ENCODE peak calls at places on chromosomes 4 and X, in eight cellular contexts. L is upper lobe of left lung, Z is esophagus muscularis mucosa, I is HCT116, G is IMR-90, W is sigmoid colon, H is uterus, Y is endothelial cell of umbilical vein. R is an unnamed sample.

GRCh38 chrX:64394874-64395567 is at the start of gene MTMR8:
- DNase-seq in Y (peak), L (peak), I (peak), Z (peak), H (peak), G (no peak), W (peak), R (peak)

GRCh38 chr4:55347610-55348228 is 1.7 kb downstream of the SRD5A3 start:
- DNase-seq in I (no peak), W (no peak), L (no peak), H (no peak), Z (no peak), Y (no peak), G (no peak), R (no peak)

GRCh38 chrX:15469613-15470012 is 23.5 kb downstream of the PIR start:
- DNase-seq in L (no peak), Z (no peak), W (no peak), I (no peak), H (no peak), Y (no peak), G (no peak), R (no peak)

GRCh38 chr4:123884922-123885321 is 488.3 kb downstream of the SPRY1 start:
- DNase-seq in I (no peak), Y (no peak), H (no peak), G (no peak), L (no peak), W (no peak), Z (no peak), R (no peak)

GRCh38 chr4:61301285-61301684 is 101.2 kb downstream of the ADGRL3 start:
- DNase-seq in G (no peak), Z (no peak), Y (no peak), W (no peak), I (no peak), H (no peak), L (no peak), R (no peak)

GRCh38 chrX:68504237-68504636 is 5.4 kb downstream of the YIPF6 start:
- DNase-seq in L (no peak), W (no peak), G (peak), I (no peak), Y (peak), Z (no peak), H (no peak), R (no peak)

GRCh38 chr4:173448557-173448918 is 49.6 kb upstream of the SCRG1 start:
- DNase-seq in Y (no peak), G (peak), I (no peak), Z (no peak), W (no peak), H (no peak), L (no peak), R (no peak)

GRCh38 chr4:69781458-69782418 is 21.3 kb upstream of the SULT1B1 start:
- DNase-seq in H (no peak), I (no peak), L (no peak), W (no peak), Z (no peak), Y (no peak), G (no peak), R (no peak)

GRCh38 chr4:48490012-48490679 is at the start of gene ZAR1:
- DNase-seq in W (no peak), G (no peak), H (no peak), Z (no peak), Y (no peak), L (no peak), I (no peak), R (no peak)

GRCh38 chr4:136939781-136940180 is 592.5 kb downstream of the PCDH18 start:
- DNase-seq in I (no peak), H (no peak), L (no peak), Z (no peak), Y (no peak), W (no peak), G (no peak), R (no peak)

GRCh38 chr4:143417679-143418403 is 81.2 kb downstream of the GAB1 start:
- DNase-seq in W (no peak), I (no peak), Y (no peak), H (no peak), G (no peak), L (no peak), Z (no peak), R (no peak)
- TF ChIP-seq POLR2A in W (no peak), I (no peak), Y (no peak), H (no peak), G (no peak), L (no peak), Z (no peak), R (no peak)

DNA sequence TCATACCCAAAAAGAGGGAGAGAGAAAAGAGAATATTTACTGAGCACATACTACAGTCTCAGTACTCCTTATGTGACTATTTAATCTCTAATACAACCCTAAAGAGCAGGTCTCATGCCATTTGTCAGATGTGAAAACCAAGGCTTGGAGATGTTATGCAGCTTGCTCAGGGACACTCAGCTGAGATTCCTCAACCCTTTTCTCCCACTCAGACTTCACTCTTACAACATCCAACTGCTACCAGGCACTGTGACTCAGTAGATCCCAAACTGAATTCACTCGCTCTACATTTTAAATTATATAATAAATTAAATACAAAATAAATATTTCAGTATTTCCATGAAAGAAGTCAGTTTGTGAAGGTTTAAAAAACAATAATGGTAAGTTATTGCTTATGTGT is 53.7 kb downstream of the TSPAN5 start:
- DNase-seq in Y (no peak), Z (no peak), W (no peak), I (no peak), H (no peak), G (no peak), L (no peak), R (no peak)
- TF ChIP-seq CTCF in Y (no peak), Z (no peak), W (no peak), I (no peak), H (no peak), G (no peak), L (no peak), R (no peak)

DNA sequence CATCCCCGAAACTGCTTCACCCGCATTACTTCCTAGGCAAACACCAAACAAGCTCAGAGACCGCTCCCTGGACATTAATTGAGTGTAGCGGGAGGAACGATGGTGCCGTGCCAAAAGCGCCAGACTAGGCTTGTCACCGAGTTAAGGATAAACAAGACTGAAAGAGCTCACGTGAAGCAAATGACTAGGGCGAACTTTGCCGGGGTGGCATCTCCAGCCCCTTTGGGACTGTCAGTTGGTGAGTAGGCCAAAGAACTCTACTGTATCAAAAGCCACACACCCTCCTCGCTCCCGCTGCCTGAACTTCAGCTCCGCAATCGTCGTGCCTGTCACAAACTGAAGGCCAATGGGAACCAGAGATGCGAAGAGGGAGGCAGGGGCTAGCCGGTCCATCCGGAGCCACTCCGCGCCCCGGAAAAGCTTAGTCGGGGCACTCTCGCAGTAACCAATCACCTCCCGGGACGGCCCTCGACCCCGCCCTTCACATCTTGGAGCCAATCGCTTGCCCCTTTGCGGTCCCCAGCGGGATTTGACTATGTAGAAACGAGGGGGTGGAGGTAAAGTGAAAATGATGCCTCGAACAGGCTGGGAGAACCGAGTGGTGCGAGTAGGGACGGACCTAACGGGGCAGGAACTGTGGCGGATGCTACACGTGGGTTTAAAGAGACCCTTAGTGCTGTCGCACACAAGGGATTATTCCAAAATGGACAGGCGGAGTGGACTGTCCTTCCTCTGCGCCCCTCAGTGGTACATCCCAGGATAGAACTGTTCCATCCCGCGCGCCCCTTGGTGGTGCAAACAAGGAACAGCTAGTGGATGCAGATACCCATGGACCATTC is 37.0 kb upstream of the FAM156A start:
- DNase-seq in W (peak), G (peak), Z (peak), Y (peak), I (peak), L (peak), H (peak), R (peak)
- TF ChIP-seq POLR2A in W (no peak), G (no peak), Z (no peak), Y (no peak), I (no peak), L (no peak), H (no peak), R (peak)

DNA sequence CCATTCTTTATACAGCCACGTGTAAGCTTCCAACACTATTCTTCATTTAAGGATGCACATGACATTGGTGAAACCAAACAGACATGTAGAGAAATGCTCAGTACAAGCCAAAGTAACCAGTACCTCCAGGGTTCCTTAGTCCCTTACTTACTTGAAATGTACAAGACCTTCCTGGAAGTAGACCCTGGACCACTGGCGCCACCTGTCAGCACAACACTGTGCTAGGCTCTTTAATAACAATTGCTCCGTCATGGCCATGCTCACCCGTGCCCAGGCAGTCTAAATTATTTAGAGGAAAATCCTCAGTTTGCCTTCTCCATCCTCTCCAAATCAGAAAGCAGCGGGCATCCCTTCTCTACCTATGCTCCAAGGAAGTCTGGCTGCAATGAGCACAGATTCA is 52.7 kb downstream of the ADGRA3 start:
- DNase-seq in W (no peak), Z (no peak), Y (no peak), I (no peak), L (no peak), G (no peak), H (no peak), R (no peak)
- TF ChIP-seq CTCF in W (no peak), Z (no peak), Y (no peak), I (peak), L (no peak), G (no peak), H (no peak), R (no peak)

DNA sequence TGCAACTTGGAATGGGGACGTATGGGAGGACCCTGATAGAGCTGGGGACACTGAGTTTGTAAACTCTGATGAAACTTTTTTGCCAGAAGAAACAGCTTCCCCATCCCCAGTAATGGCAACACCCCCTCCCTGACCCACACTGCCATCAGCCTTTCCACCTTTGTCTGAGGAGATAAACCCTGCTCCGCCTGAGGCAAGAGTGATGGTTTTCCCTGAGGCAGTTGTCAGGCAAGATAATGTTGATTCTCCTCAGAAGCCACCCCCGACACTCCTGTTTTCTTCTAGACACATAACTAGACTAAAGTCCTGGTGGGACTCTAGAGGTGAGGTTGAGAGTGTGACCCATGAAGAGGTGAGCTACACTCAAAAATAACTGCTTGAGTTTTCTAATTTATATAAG is 71.9 kb upstream of the STK26 start:
- DNase-seq in L (no peak), Z (no peak), H (no peak), G (no peak), Y (no peak), I (no peak), W (no peak), R (no peak)
- TF ChIP-seq POLR2A in L (no peak), Z (no peak), H (no peak), G (no peak), Y (no peak), I (no peak), W (no peak), R (no peak)

GRCh38 chr4:121338506-121338905 is 42.3 kb downstream of the QRFPR start:
- DNase-seq in G (no peak), I (no peak), Z (no peak), Y (no peak), H (no peak), L (no peak), W (no peak), R (no peak)

GRCh38 chr4:121340247-121340646 is 40.6 kb downstream of the QRFPR start:
- DNase-seq in G (no peak), W (no peak), L (no peak), H (no peak), I (no peak), Z (no peak), Y (no peak), R (no peak)

GRCh38 chr4:121339824-121340223 is 41.0 kb downstream of the QRFPR start:
- DNase-seq in G (no peak), W (no peak), Y (no peak), H (no peak), I (no peak), L (no peak), Z (no peak), R (no peak)

GRCh38 chr4:121339307-121339706 is 41.5 kb downstream of the QRFPR start:
- DNase-seq in I (no peak), Y (no peak), W (no peak), H (no peak), L (no peak), G (no peak), Z (no peak), R (no peak)

DNA sequence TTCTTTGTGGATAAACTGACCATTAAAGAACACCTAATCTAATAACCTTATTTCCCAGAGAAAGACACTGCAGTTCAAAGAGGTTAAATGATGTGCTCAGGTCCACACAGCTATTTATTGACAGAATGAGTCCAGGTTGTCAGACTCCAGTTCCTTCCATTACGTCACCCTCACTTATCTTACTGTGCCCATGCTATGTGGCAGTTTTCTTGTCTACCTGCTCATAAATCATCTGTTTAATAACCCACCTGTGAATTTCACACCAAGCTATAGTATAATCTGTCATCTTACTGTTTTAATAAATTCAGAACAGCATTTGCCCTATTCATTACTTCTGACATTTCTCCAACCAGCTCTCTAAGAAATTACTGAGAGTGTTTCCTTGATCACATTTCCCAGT is 36.7 kb downstream of the QRFPR start:
- DNase-seq in W (no peak), L (no peak), Y (no peak), G (no peak), Z (no peak), I (no peak), H (no peak), R (no peak)
- TF ChIP-seq CTCF in W (no peak), L (no peak), Y (no peak), G (no peak), Z (no peak), I (no peak), H (no peak), R (no peak)

DNA sequence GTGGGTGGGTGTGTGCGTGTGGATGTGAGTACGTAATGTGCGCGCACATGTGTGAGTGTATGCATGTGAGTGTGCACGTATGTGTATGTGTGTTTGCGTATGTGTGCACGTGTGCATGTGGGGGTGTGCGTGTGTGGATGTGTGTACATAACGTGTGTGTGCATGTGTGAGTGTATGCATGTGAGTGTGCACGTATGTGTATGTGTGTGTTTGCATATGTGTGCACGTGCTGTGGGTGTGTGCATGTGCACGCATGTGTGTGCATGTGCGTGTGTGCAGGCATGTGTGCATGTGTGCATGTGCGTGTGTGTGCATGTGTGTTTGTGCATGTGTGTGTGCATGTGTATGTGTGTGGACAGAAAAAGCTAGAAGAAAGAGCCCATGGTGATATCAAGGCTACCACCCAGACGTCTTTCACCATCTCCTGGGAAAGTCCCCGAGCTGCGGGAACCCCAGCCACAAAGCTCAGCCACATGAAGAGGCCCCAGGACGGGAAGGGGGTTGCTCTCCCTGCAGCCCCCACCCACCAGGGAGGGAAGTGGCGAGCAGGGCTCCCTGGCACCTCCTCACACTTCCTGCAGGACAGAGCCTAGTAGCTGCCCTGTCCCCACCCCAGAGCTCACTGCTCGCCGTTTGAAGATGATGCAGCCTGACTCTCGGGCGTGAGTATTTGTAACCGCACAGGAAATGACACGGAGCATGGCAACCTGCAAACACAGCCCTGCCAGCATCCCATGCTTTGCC is 108.3 kb downstream of the DCTD start:
- DNase-seq in W (no peak), Z (no peak), I (no peak), L (no peak), G (peak), Y (no peak), H (no peak), R (no peak)
- TF ChIP-seq POLR2A in W (no peak), Z (no peak), I (no peak), L (no peak), G (no peak), Y (no peak), H (no peak), R (no peak)

GRCh38 chr4:162131256-162131655 is 32.5 kb downstream of the FSTL5 start:
- DNase-seq in L (no peak), W (no peak), H (no peak), I (no peak), Y (peak), G (no peak), Z (no peak), R (no peak)
- TF ChIP-seq CTCF in L (no peak), W (no peak), H (no peak), I (peak), Y (no peak), G (no peak), Z (no peak), R (no peak)

R was measured in transverse colon.